ENCODE peak calls at places on chromosome 5, in six cellular contexts. One of them, this sample, is unnamed.

GRCh38 chr5:15790446-15791005 is 290.5 kb downstream of the FBXL7 start:
- DNase-seq in naive B cell: no peak
- DNase-seq in amniotic stem cell: no peak
- DNase-seq in GOT3: no peak
- DNase-seq in non-pigmented ciliary epithelial cell: no peak
- DNase-seq in hippocampal formation: no peak
- DNase-seq in this sample: no peak

GRCh38 chr5:82421119-82421518 is 143.0 kb upstream of the RPS23 start:
- DNase-seq in amniotic stem cell: peak
- DNase-seq in non-pigmented ciliary epithelial cell: peak
- DNase-seq in GOT3: no peak
- DNase-seq in hippocampal formation: no peak
- DNase-seq in naive B cell: no peak
- DNase-seq in this sample: no peak

GRCh38 chr5:71839049-71839834 is 120.2 kb downstream of the CARTPT start:
- DNase-seq in non-pigmented ciliary epithelial cell: no peak
- DNase-seq in GOT3: no peak
- DNase-seq in naive B cell: no peak
- DNase-seq in hippocampal formation: no peak
- DNase-seq in amniotic stem cell: no peak
- DNase-seq in this sample: no peak

GRCh38 chr5:61275841-61276240 is 56.2 kb upstream of the ZSWIM6 start:
- DNase-seq in amniotic stem cell: no peak
- DNase-seq in naive B cell: peak
- DNase-seq in GOT3: peak
- DNase-seq in hippocampal formation: peak
- DNase-seq in non-pigmented ciliary epithelial cell: no peak
- DNase-seq in this sample: no peak

GRCh38 chr5:43078956-43079355 is 38.8 kb upstream of the ANXA2R start:
- DNase-seq in GOT3: no peak
- DNase-seq in naive B cell: no peak
- DNase-seq in hippocampal formation: no peak
- DNase-seq in amniotic stem cell: no peak
- DNase-seq in non-pigmented ciliary epithelial cell: peak
- DNase-seq in this sample: no peak

GRCh38 chr5:53170748-53171349 is 61.3 kb upstream of the MOCS2 start:
- DNase-seq in GOT3: no peak
- DNase-seq in naive B cell: no peak
- DNase-seq in hippocampal formation: peak
- DNase-seq in amniotic stem cell: no peak
- DNase-seq in non-pigmented ciliary epithelial cell: no peak
- DNase-seq in this sample: no peak

GRCh38 chr5:123035950-123036390 is 555 bp downstream of the PPIC start:
- DNase-seq in GOT3: no peak
- DNase-seq in non-pigmented ciliary epithelial cell: no peak
- DNase-seq in amniotic stem cell: no peak
- DNase-seq in naive B cell: no peak
- DNase-seq in hippocampal formation: no peak
- DNase-seq in this sample: peak

GRCh38 chr5:78568212-78568611 is 80.4 kb downstream of the LHFPL2 start:
- DNase-seq in GOT3: no peak
- DNase-seq in amniotic stem cell: no peak
- DNase-seq in hippocampal formation: peak
- DNase-seq in non-pigmented ciliary epithelial cell: no peak
- DNase-seq in naive B cell: no peak
- DNase-seq in this sample: no peak

GRCh38 chr5:171306785-171307591 is 2.1 kb upstream of the TLX3 start:
- DNase-seq in amniotic stem cell: no peak
- DNase-seq in hippocampal formation: no peak
- DNase-seq in naive B cell: no peak
- DNase-seq in GOT3: no peak
- DNase-seq in non-pigmented ciliary epithelial cell: no peak
- DNase-seq in this sample: no peak